ENCODE peak calls at places on chromosomes 16 and 17, in six cellular contexts. B is OCI-LY7; J is CD4-positive, CD25-positive, alpha-beta regulatory T cell; P is neuronal stem cell; U is fibroblast of lung; Z is neural progenitor cell. E is an unnamed sample.

GRCh38 chr17:78257810-78258322 is 26.4 kb downstream of the TMEM235 start:
- DNase-seq in B (peak; percentile 41), J (no peak), P (no peak), U (peak; percentile 32), Z (no peak), E (no peak)

GRCh38 chr17:59365383-59365981 is 34.0 kb downstream of the YPEL2 start:
- DNase-seq in B (peak; percentile 35), J (peak; percentile 66), P (peak; percentile 84), U (no peak), Z (peak; percentile 94), E (no peak)

GRCh38 chr16:30183236-30183960 is at the start of gene CORO1A:
- DNase-seq in B (peak; percentile 90), J (peak; percentile 85), P (peak; percentile 68), U (peak; percentile 74), Z (peak; percentile 92), E (peak; percentile 96)

GRCh38 chr17:80264048-80264792 is 3.6 kb downstream of the RNF213 start:
- DNase-seq in B (peak; percentile 36), J (peak; percentile 51), P (no peak), U (no peak), Z (no peak), E (peak; percentile 79)

GRCh38 chr17:59856859-59857794 is 35.6 kb downstream of the TUBD1 start:
- DNase-seq in B (no peak), J (no peak), P (no peak), U (no peak), Z (no peak), E (no peak)

GRCh38 chr17:5100832-5101231 is 10.8 kb downstream of the ZNF232 start:
- DNase-seq in B (no peak), J (no peak), P (no peak), U (no peak), Z (no peak), E (no peak)

GRCh38 chr16:86761117-86761971 is 183.0 kb downstream of the FOXL1 start:
- DNase-seq in B (peak; percentile 19), J (peak; percentile 16), P (peak; percentile 48), U (peak; percentile 73), Z (peak; percentile 81), E (peak; percentile 67)

GRCh38 chr16:22663389-22664064 is 150.4 kb upstream of the HS3ST2 start:
- DNase-seq in B (no peak), J (no peak), P (no peak), U (no peak), Z (no peak), E (no peak)

GRCh38 chr17:67779098-67779672 is 46.1 kb upstream of the BPTF start:
- DNase-seq in B (peak; percentile 30), J (no peak), P (peak; percentile 20), U (peak; percentile 81), Z (peak; percentile 65), E (no peak)

GRCh38 chr16:69618307-69618706 is 52.5 kb downstream of the NFAT5 start:
- DNase-seq in B (no peak), J (no peak), P (no peak), U (no peak), Z (no peak), E (no peak)

GRCh38 chr17:67520916-67521772 is 144.1 kb downstream of the PITPNC1 start:
- DNase-seq in B (no peak), J (no peak), P (no peak), U (peak; percentile 49), Z (no peak), E (no peak)

GRCh38 chr16:56120447-56121155 is 70.7 kb upstream of the GNAO1 start:
- DNase-seq in B (no peak), J (no peak), P (no peak), U (no peak), Z (no peak), E (no peak)

GRCh38 chr17:43547659-43548256 is 1.6 kb upstream of the ETV4 start:
- DNase-seq in B (no peak), J (no peak), P (no peak), U (no peak), Z (no peak), E (no peak)

GRCh38 chr16:78785218-78785617 is 685.8 kb downstream of the WWOX start:
- DNase-seq in B (no peak), J (no peak), P (no peak), U (no peak), Z (no peak), E (no peak)

GRCh38 chr17:80586464-80587228 is 42.0 kb downstream of the RPTOR start:
- DNase-seq in B (no peak), J (no peak), P (no peak), U (peak; percentile 95), Z (no peak), E (no peak)

GRCh38 chr16:68093816-68094613 is 8.8 kb downstream of the NFATC3 start:
- DNase-seq in B (peak; percentile 56), J (peak; percentile 45), P (no peak), U (peak; percentile 67), Z (peak; percentile 32), E (no peak)

GRCh38 chr17:82691714-82692113 is 6.8 kb downstream of the RAB40B start:
- DNase-seq in B (no peak), J (no peak), P (no peak), U (no peak), Z (no peak), E (no peak)

GRCh38 chr16:51845586-51845985 is 694.5 kb upstream of the SALL1 start:
- DNase-seq in B (no peak), J (no peak), P (no peak), U (no peak), Z (peak; percentile 41), E (no peak)

GRCh38 chr17:32755045-32755805 is 121.7 kb downstream of the MYO1D start:
- DNase-seq in B (peak; percentile 55), J (peak; percentile 61), P (peak; percentile 39), U (peak; percentile 86), Z (peak; percentile 51), E (no peak)

GRCh38 chr17:47730681-47731080 is 2.4 kb upstream of the TBX21 start:
- DNase-seq in B (no peak), J (no peak), P (no peak), U (no peak), Z (no peak), E (no peak)

GRCh38 chr16:52035406-52035805 is 511.5 kb downstream of the TOX3 start:
- DNase-seq in B (no peak), J (no peak), P (no peak), U (no peak), Z (no peak), E (no peak)

GRCh38 chr16:89924298-89924924 is 1.3 kb downstream of the TUBB3 start:
- DNase-seq in B (peak; percentile 91), J (peak; percentile 45), P (peak; percentile 94), U (peak; percentile 68), Z (peak; percentile 94), E (peak; percentile 47)

GRCh38 chr17:4073983-4074830 is 68.6 kb downstream of the ZZEF1 start:
- DNase-seq in B (peak; percentile 70), J (no peak), P (no peak), U (no peak), Z (no peak), E (peak; percentile 77)

DNA sequence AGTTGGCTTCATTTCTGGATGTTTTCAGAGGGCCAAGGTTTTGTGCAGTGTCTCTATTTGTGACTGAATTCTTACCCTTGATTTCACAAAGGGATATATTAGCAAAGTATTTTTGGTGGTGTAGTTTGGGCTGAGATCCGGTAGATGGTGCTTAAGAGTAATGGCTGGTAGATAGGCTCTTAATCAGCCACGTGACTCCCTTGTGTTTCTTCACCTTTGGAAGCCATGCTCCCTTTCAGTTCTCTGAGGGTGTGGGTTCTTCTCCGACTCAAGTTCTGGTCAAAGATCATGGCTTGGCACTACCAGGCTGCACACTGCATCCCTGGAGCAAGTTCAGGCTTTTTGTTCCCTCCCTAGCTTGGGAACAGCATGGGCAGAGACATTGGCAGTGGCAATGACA is 887.3 kb downstream of the CDH8 start:
- DNase-seq in B (peak; percentile 60), J (no peak), P (no peak), U (no peak), Z (no peak), E (no peak)
- H3K27ac ChIP-seq in B (no peak overlapping the region), J (no peak overlapping the region), P (no peak overlapping the region), U (no peak overlapping the region), Z (no peak overlapping the region), E (no peak overlapping the region)

DNA sequence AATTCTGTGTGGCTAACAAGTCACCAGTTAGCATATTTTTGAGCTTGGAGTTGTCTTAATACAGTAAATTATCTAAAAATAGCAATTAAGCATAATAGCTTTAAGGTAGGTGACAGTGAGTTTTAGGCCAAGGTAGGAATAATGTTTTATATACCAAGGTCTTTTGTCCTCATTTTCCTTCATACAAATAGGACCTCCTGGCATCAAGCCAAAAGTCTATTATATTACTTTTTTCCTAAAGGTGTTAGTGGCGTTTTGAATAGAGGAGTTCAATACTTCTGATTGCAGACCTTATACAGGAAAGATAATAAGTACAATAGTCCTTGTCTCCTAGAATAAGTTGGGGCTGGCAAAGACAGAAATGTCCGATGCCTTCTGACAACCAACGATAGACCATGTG is 2277.7 kb downstream of the TP53TG3F start:
- DNase-seq in B (no peak), J (no peak), P (no peak), U (no peak), Z (no peak), E (no peak)
- H3K9me3 ChIP-seq in B (no peaks in the 10 kb centered on the region), J (peaks cover 9% of the 10 kb centered on the region), P (peaks cover 35% of the 10 kb centered on the region), U (no peaks in the 10 kb centered on the region), Z (peaks cover 11% of the 10 kb centered on the region), E (peaks cover 3% of the 10 kb centered on the region)

GRCh38 chr17:7839199-7839889 is 5.3 kb downstream of the KDM6B start:
- DNase-seq in B (peak; percentile 57), J (no peak), P (no peak), U (no peak), Z (no peak), E (no peak)

GRCh38 chr17:7841309-7841621 is 7.2 kb downstream of the KDM6B start:
- DNase-seq in B (no peak), J (no peak), P (no peak), U (no peak), Z (no peak), E (no peak)

GRCh38 chr17:7840875-7841274 is 6.9 kb downstream of the KDM6B start:
- DNase-seq in B (no peak), J (no peak), P (no peak), U (no peak), Z (no peak), E (no peak)

GRCh38 chr17:7839890-7840260 is 5.9 kb downstream of the KDM6B start:
- DNase-seq in B (peak; percentile 91), J (no peak), P (no peak), U (peak; percentile 56), Z (peak; percentile 31), E (no peak)

DNA sequence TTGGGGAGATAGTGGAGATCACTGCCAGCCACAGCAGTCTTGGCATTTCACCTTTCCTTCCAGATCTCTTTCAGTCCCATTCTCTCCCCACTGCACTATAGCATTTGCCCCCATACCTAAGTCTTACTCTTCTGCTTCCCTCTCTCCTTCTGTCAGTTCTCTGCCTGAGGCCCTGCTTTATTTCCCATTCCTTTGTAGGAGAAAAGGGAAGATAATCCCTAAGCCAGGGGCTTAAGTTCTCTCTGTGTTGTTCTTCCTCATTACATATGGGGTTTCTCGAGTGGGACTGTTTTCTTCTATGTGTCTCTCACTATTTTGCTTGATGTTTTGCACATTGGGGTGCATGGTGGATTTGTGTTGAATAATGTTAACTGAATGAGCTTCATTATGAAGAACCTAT is 6.4 kb downstream of the KDM6B start:
- DNase-seq in B (no peak), J (no peak), P (no peak), U (no peak), Z (peak; percentile 60), E (no peak)
- H3K4me3 ChIP-seq in B (peak overlapping the region; percentile 79), J (no peak overlapping the region), P (no peak overlapping the region), U (peak overlapping the region; percentile 22), Z (peak overlapping the region; percentile 76), E (no peak overlapping the region)

DNA sequence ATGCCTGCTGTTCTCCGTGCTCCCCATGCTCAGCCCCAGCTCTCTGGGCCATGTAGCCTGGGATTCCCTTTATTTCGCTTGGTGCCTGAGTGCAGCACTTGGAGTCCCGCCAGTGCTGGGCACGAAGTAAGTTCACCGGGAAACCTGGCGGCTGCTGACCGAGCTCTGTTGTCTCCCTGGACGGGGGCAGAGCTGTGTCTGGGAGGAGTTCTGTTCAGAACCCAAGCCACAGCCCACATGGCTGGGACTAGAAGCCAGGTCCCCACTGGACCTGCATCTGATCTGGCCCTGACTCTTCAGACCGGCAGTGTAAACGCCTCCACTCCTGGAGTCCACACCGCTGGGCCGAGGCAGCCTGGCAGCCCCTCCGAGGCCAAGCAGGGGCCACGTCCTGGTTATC is 37.5 kb upstream of the CIBAR2 start:
- DNase-seq in B (no peak), J (no peak), P (no peak), U (no peak), Z (no peak), E (no peak)
- H3K27ac ChIP-seq in B (no peak overlapping the region), J (no peak overlapping the region), P (no peak overlapping the region), U (no peak overlapping the region), Z (no peak overlapping the region), E (no peak overlapping the region)